ENCODE peak calls at places on chromosomes 1 and 21, in five cellular contexts. One of them, this sample, is unnamed.

GRCh38 chr1:235607284-235607683 is 42.3 kb downstream of the GNG4 start:
- DNase-seq in brain pericyte: no peak
- DNase-seq in COR-L47: no peak
- DNase-seq in osteocyte: no peak
- DNase-seq in BJ: no peak
- DNase-seq in this sample: no peak

GRCh38 chr1:93321720-93322119 is 24.0 kb upstream of the DR1 start:
- DNase-seq in brain pericyte: no peak
- DNase-seq in COR-L47: no peak
- DNase-seq in osteocyte: no peak
- DNase-seq in BJ: no peak
- DNase-seq in this sample: no peak

GRCh38 chr1:205777994-205778393 is 2.7 kb upstream of the RAB29 start:
- DNase-seq in brain pericyte: no peak
- DNase-seq in COR-L47: no peak
- DNase-seq in osteocyte: no peak
- DNase-seq in BJ: no peak
- DNase-seq in this sample: no peak

GRCh38 chr1:245874942-245875580 is 632.0 kb downstream of the SMYD3 start:
- DNase-seq in brain pericyte: peak
- DNase-seq in COR-L47: peak
- DNase-seq in osteocyte: no peak
- DNase-seq in BJ: peak
- DNase-seq in this sample: no peak

GRCh38 chr1:220271706-220272046 is 577 bp downstream of the RAB3GAP2 start:
- DNase-seq in brain pericyte: no peak
- DNase-seq in COR-L47: peak
- DNase-seq in osteocyte: no peak
- DNase-seq in BJ: no peak
- DNase-seq in this sample: no peak

GRCh38 chr1:93255222-93256079 is 74.9 kb downstream of the CCDC18 start:
- DNase-seq in brain pericyte: peak
- DNase-seq in COR-L47: no peak
- DNase-seq in osteocyte: no peak
- DNase-seq in BJ: peak
- DNase-seq in this sample: no peak

GRCh38 chr1:156749429-156750118 is 1.9 kb downstream of the HDGF start:
- DNase-seq in brain pericyte: no peak
- DNase-seq in COR-L47: no peak
- DNase-seq in osteocyte: no peak
- DNase-seq in BJ: no peak
- DNase-seq in this sample: no peak

GRCh38 chr1:54014009-54014629 is 3.9 kb downstream of the LDLRAD1 start:
- DNase-seq in brain pericyte: no peak
- DNase-seq in COR-L47: no peak
- DNase-seq in osteocyte: peak
- DNase-seq in BJ: no peak
- DNase-seq in this sample: no peak

GRCh38 chr1:200873116-200873670 is 412 bp downstream of the GPR25 start:
- DNase-seq in brain pericyte: no peak
- DNase-seq in COR-L47: no peak
- DNase-seq in osteocyte: peak
- DNase-seq in BJ: no peak
- DNase-seq in this sample: no peak

GRCh38 chr1:159991513-159991912 is 37.5 kb upstream of the SLAMF9 start:
- DNase-seq in brain pericyte: no peak
- DNase-seq in COR-L47: no peak
- DNase-seq in osteocyte: peak
- DNase-seq in BJ: no peak
- DNase-seq in this sample: no peak

GRCh38 chr21:41684381-41685245 is 82.2 kb downstream of the RIPK4 start:
- DNase-seq in brain pericyte: no peak
- DNase-seq in COR-L47: no peak
- DNase-seq in osteocyte: no peak
- DNase-seq in BJ: peak
- DNase-seq in this sample: no peak

GRCh38 chr1:56866656-56867055 is 12.1 kb downstream of the C8A start:
- DNase-seq in brain pericyte: no peak
- DNase-seq in COR-L47: no peak
- DNase-seq in osteocyte: no peak
- DNase-seq in BJ: peak
- DNase-seq in this sample: no peak

GRCh38 chr1:179576509-179576908 is 761 bp upstream of the NPHS2 start:
- DNase-seq in brain pericyte: no peak
- DNase-seq in COR-L47: no peak
- DNase-seq in osteocyte: no peak
- DNase-seq in BJ: no peak
- DNase-seq in this sample: no peak

GRCh38 chr1:8004113-8004802 is 21.9 kb downstream of the ERRFI1 start:
- DNase-seq in brain pericyte: no peak
- DNase-seq in COR-L47: peak
- DNase-seq in osteocyte: no peak
- DNase-seq in BJ: no peak
- DNase-seq in this sample: no peak

GRCh38 chr1:55129194-55129728 is 85.9 kb downstream of the USP24 start:
- DNase-seq in brain pericyte: no peak
- DNase-seq in COR-L47: no peak
- DNase-seq in osteocyte: no peak
- DNase-seq in BJ: no peak
- DNase-seq in this sample: no peak

GRCh38 chr21:37525810-37526209 is 159.2 kb downstream of the DYRK1A start:
- DNase-seq in brain pericyte: no peak
- DNase-seq in COR-L47: no peak
- DNase-seq in osteocyte: no peak
- DNase-seq in BJ: no peak
- DNase-seq in this sample: no peak

GRCh38 chr1:154431586-154432373 is 26.6 kb downstream of the IL6R start:
- DNase-seq in brain pericyte: peak
- DNase-seq in COR-L47: no peak
- DNase-seq in osteocyte: no peak
- DNase-seq in BJ: peak
- DNase-seq in this sample: no peak

GRCh38 chr1:5010656-5011055 is 356.2 kb downstream of the AJAP1 start:
- DNase-seq in brain pericyte: no peak
- DNase-seq in COR-L47: no peak
- DNase-seq in osteocyte: no peak
- DNase-seq in BJ: no peak
- DNase-seq in this sample: no peak

This sample was measured in type B pancreatic cell.